ENCODE peak calls at places on chromosome 21, in ten cellular contexts. D is stimulated activated CD4-positive, alpha-beta T cell treated with anti-CD3 and anti-CD28 coated beads, TNF-alpha, amount 100 ng/mL, for 24 hours; F is GM12878; T is EL; G is activated CD4-positive, alpha-beta T cell treated with anti-CD3 and anti-CD28 coated beads, Interleukin-2, amount 10 ng/mL, durations not matched to agents 7 days and 5 days; X is heart left ventricle; A is thyroid gland; P is DMS 273 treated with DMSO at 0.1 percent for 48 hours; Y is kidney epithelial cell; Z is hypothalamus. B is an unnamed sample.

GRCh38 chr21:44874497-44875331 is 1.2 kb upstream of the PTTG1IP start:
- DNase-seq in D (no peak), F (no peak), T (peak; percentile 34), G (peak; percentile 39), X (peak; percentile 86), A (peak; percentile 94), P (no peak), Y (no peak), Z (peak; percentile 49), B (peak; percentile 89)

GRCh38 chr21:27213328-27213727 is 246.4 kb upstream of the ADAMTS5 start:
- DNase-seq in D (no peak), F (no peak), T (peak; percentile 41), G (no peak), X (no peak), A (no peak), P (no peak), Y (no peak), Z (no peak), B (no peak)

GRCh38 chr21:44999428-44999971 is 59.7 kb downstream of the SLX9 start:
- DNase-seq in D (no peak), F (no peak), T (no peak), G (no peak), X (peak; percentile 54), A (no peak), P (no peak), Y (no peak), Z (no peak), B (no peak)

GRCh38 chr21:41247561-41247968 is 69.0 kb upstream of the FAM3B start:
- DNase-seq in D (no peak), F (no peak), T (no peak), G (no peak), X (no peak), A (no peak), P (no peak), Y (no peak), Z (no peak), B (peak; percentile 94)

GRCh38 chr21:46180079-46180722 is 4.1 kb downstream of the SPATC1L start:
- DNase-seq in D (no peak), F (no peak), T (no peak), G (no peak), X (no peak), A (no peak), P (no peak), Y (no peak), Z (no peak), B (no peak)

GRCh38 chr21:42527489-42528158 is 14.0 kb downstream of the SLC37A1 start:
- DNase-seq in D (no peak), F (peak; percentile 80), T (no peak), G (peak; percentile 82), X (no peak), A (no peak), P (no peak), Y (no peak), Z (no peak), B (peak; percentile 35)

GRCh38 chr21:19640964-19641363 is 1237.4 kb upstream of the TMPRSS15 start:
- DNase-seq in D (no peak), F (no peak), T (no peak), G (no peak), X (no peak), A (no peak), P (no peak), Y (no peak), Z (no peak), B (no peak)

GRCh38 chr21:29326914-29327554 is 28.3 kb downstream of the BACH1 start:
- DNase-seq in D (no peak), F (no peak), T (no peak), G (no peak), X (no peak), A (no peak), P (no peak), Y (no peak), Z (no peak), B (no peak)

GRCh38 chr21:45433911-45434644 is 29.1 kb downstream of the COL18A1 start:
- DNase-seq in D (no peak), F (no peak), T (no peak), G (no peak), X (no peak), A (no peak), P (no peak), Y (no peak), Z (no peak), B (no peak)

GRCh38 chr21:38443110-38443509 is 55.2 kb downstream of the ERG start:
- DNase-seq in D (no peak), F (no peak), T (no peak), G (no peak), X (no peak), A (no peak), P (no peak), Y (no peak), Z (no peak), B (no peak)

GRCh38 chr21:29465528-29465927 is 166.8 kb downstream of the BACH1 start:
- DNase-seq in D (no peak), F (no peak), T (no peak), G (no peak), X (no peak), A (no peak), P (no peak), Y (no peak), Z (no peak), B (no peak)

GRCh38 chr21:43755820-43756594 is 20.1 kb downstream of the CSTB start:
- DNase-seq in D (no peak), F (no peak), T (no peak), G (no peak), X (no peak), A (no peak), P (no peak), Y (no peak), Z (no peak), B (no peak)

GRCh38 chr21:26377111-26377694 is 195.9 kb downstream of the CYYR1 start:
- DNase-seq in D (no peak), F (no peak), T (no peak), G (no peak), X (no peak), A (no peak), P (no peak), Y (no peak), Z (no peak), B (no peak)

GRCh38 chr21:22993822-22994574 is 1995.8 kb downstream of the NCAM2 start:
- DNase-seq in D (no peak), F (no peak), T (no peak), G (no peak), X (no peak), A (no peak), P (no peak), Y (no peak), Z (no peak), B (no peak)

B was measured in ascending aorta.